ENCODE peak calls at places on chromosomes 5 and 9, in nine cellular contexts. S is GM12865, O is left lung, C is WERI-Rb-1, I is astrocyte of the spinal cord, N is choroid plexus epithelial cell, Y is kidney, G is cardiac muscle cell, X is PC-9. U is an unnamed sample.

GRCh38 chr9:98807070-98807810 is at the start of gene GALNT12:
- DNase-seq in S (no peak), O (no peak), C (peak), I (no peak), N (no peak), Y (peak), G (peak), X (peak), U (peak)

GRCh38 chr5:52007230-52007858 is 624.1 kb downstream of the ISL1 start:
- DNase-seq in S (peak), O (no peak), C (peak), I (peak), N (peak), Y (no peak), G (peak), X (peak), U (peak)

GRCh38 chr9:92964981-92965758 is 17.8 kb downstream of the FGD3 start:
- DNase-seq in S (peak), O (peak), C (no peak), I (no peak), N (no peak), Y (peak), G (no peak), X (no peak), U (no peak)

GRCh38 chr5:68644971-68645370 is 429.4 kb downstream of the PIK3R1 start:
- DNase-seq in S (peak), O (no peak), C (no peak), I (no peak), N (no peak), Y (no peak), G (no peak), X (no peak), U (no peak)

GRCh38 chr5:180868960-180869359 is 7.9 kb upstream of the ZFP62 start:
- DNase-seq in S (peak), O (peak), C (peak), I (peak), N (peak), Y (peak), G (peak), X (peak), U (peak)

GRCh38 chr5:132765311-132766019 is 11.6 kb downstream of the SEPTIN8 start:
- DNase-seq in S (no peak), O (no peak), C (no peak), I (no peak), N (no peak), Y (no peak), G (no peak), X (no peak), U (no peak)

GRCh38 chr9:93965830-93966577 is 10.8 kb upstream of the BARX1 start:
- DNase-seq in S (no peak), O (no peak), C (no peak), I (no peak), N (no peak), Y (no peak), G (no peak), X (peak), U (no peak)

GRCh38 chr5:40939753-40940152 is 30.5 kb downstream of the C7 start:
- DNase-seq in S (no peak), O (no peak), C (no peak), I (no peak), N (no peak), Y (no peak), G (no peak), X (no peak), U (no peak)

GRCh38 chr5:59542841-59543825 is 350.4 kb downstream of the PDE4D start:
- DNase-seq in S (no peak), O (no peak), C (no peak), I (peak), N (peak), Y (peak), G (no peak), X (no peak), U (peak)

GRCh38 chr5:154296525-154297159 is 106.1 kb downstream of the GALNT10 start:
- DNase-seq in S (no peak), O (no peak), C (no peak), I (no peak), N (no peak), Y (no peak), G (no peak), X (peak), U (no peak)

GRCh38 chr9:94672811-94673487 is 33.6 kb upstream of the FBP1 start:
- DNase-seq in S (no peak), O (no peak), C (no peak), I (peak), N (peak), Y (no peak), G (no peak), X (no peak), U (peak)

GRCh38 chr5:72821776-72822175 is 5.3 kb downstream of the TNPO1 start:
- DNase-seq in S (no peak), O (no peak), C (no peak), I (no peak), N (no peak), Y (no peak), G (no peak), X (no peak), U (no peak)

GRCh38 chr9:7439355-7439978 is 360.1 kb downstream of the DMAC1 start:
- DNase-seq in S (no peak), O (no peak), C (no peak), I (peak), N (peak), Y (no peak), G (no peak), X (no peak), U (peak)

GRCh38 chr5:138032028-138032571 is 779 bp downstream of the FAM13B start:
- DNase-seq in S (peak), O (peak), C (no peak), I (no peak), N (peak), Y (peak), G (peak), X (peak), U (peak)

GRCh38 chr5:101728933-101729332 is 567.2 kb downstream of the SLCO4C1 start:
- DNase-seq in S (peak), O (no peak), C (no peak), I (no peak), N (peak), Y (no peak), G (peak), X (no peak), U (no peak)

GRCh38 chr9:114174557-114174875 is 19.2 kb downstream of the COL27A1 start:
- DNase-seq in S (no peak), O (no peak), C (no peak), I (no peak), N (no peak), Y (peak), G (no peak), X (no peak), U (no peak)

GRCh38 chr5:132829742-132830435 is 558 bp downstream of the SHROOM1 start:
- DNase-seq in S (peak), O (peak), C (peak), I (peak), N (peak), Y (peak), G (peak), X (peak), U (peak)

GRCh38 chr5:75963554-75963953 is 119.6 kb upstream of the SV2C start:
- DNase-seq in S (no peak), O (no peak), C (no peak), I (no peak), N (no peak), Y (no peak), G (no peak), X (no peak), U (no peak)

GRCh38 chr5:138468133-138468965 is 3.1 kb downstream of the EGR1 start:
- DNase-seq in S (no peak), O (no peak), C (no peak), I (peak), N (peak), Y (no peak), G (no peak), X (no peak), U (no peak)

GRCh38 chr5:150640311-150641005 is at the start of gene SYNPO:
- DNase-seq in S (no peak), O (peak), C (no peak), I (peak), N (peak), Y (peak), G (no peak), X (peak), U (peak)

GRCh38 chr5:178304761-178305645 is 72.4 kb upstream of the PHYKPL start:
- DNase-seq in S (no peak), O (peak), C (no peak), I (no peak), N (no peak), Y (peak), G (no peak), X (no peak), U (no peak)

GRCh38 chr9:101451498-101451897 is 15.9 kb upstream of the ALDOB start:
- DNase-seq in S (no peak), O (no peak), C (no peak), I (no peak), N (no peak), Y (no peak), G (no peak), X (no peak), U (no peak)

GRCh38 chr5:107266100-107266499 is 404.6 kb downstream of the EFNA5 start:
- DNase-seq in S (no peak), O (no peak), C (no peak), I (no peak), N (no peak), Y (no peak), G (no peak), X (no peak), U (no peak)

GRCh38 chr9:70532753-70533152 is 118.3 kb upstream of the KLF9 start:
- DNase-seq in S (no peak), O (no peak), C (no peak), I (no peak), N (no peak), Y (no peak), G (no peak), X (no peak), U (no peak)

GRCh38 chr5:69217154-69217731 is 17.4 kb upstream of the CDK7 start:
- DNase-seq in S (peak), O (no peak), C (no peak), I (no peak), N (no peak), Y (no peak), G (no peak), X (no peak), U (no peak)

GRCh38 chr9:34233691-34234090 is 54.8 kb downstream of the UBAP1 start:
- DNase-seq in S (no peak), O (no peak), C (peak), I (no peak), N (no peak), Y (no peak), G (no peak), X (no peak), U (no peak)

GRCh38 chr9:81032030-81032572 is 657.2 kb downstream of the TLE1 start:
- DNase-seq in S (peak), O (no peak), C (no peak), I (peak), N (peak), Y (peak), G (no peak), X (no peak), U (peak)

GRCh38 chr5:20248102-20248501 is 260.1 kb upstream of the CDH18 start:
- DNase-seq in S (no peak), O (no peak), C (no peak), I (no peak), N (peak), Y (no peak), G (no peak), X (no peak), U (no peak)

GRCh38 chr5:181053760-181054122 is 13.7 kb downstream of the BTNL9 start:
- DNase-seq in S (peak), O (no peak), C (no peak), I (no peak), N (no peak), Y (no peak), G (no peak), X (no peak), U (no peak)

GRCh38 chr5:127042593-127042992 is 12.2 kb upstream of the MARCHF3 start:
- DNase-seq in S (no peak), O (no peak), C (no peak), I (peak), N (peak), Y (no peak), G (no peak), X (no peak), U (peak)

GRCh38 chr9:137026384-137026783 is 1.7 kb downstream of the ABCA2 start:
- DNase-seq in S (no peak), O (no peak), C (no peak), I (no peak), N (no peak), Y (no peak), G (no peak), X (no peak), U (no peak)

GRCh38 chr9:137027369-137028012 is 546 bp downstream of the ABCA2 start:
- DNase-seq in S (no peak), O (no peak), C (peak), I (no peak), N (no peak), Y (no peak), G (peak), X (peak), U (peak)

GRCh38 chr9:137026828-137027227 is 1.2 kb downstream of the ABCA2 start:
- DNase-seq in S (no peak), O (no peak), C (no peak), I (no peak), N (no peak), Y (no peak), G (no peak), X (no peak), U (no peak)

GRCh38 chr9:137023583-137023991 is 4.5 kb downstream of the ABCA2 start:
- DNase-seq in S (no peak), O (no peak), C (no peak), I (no peak), N (no peak), Y (no peak), G (no peak), X (no peak), U (no peak)

DNA sequence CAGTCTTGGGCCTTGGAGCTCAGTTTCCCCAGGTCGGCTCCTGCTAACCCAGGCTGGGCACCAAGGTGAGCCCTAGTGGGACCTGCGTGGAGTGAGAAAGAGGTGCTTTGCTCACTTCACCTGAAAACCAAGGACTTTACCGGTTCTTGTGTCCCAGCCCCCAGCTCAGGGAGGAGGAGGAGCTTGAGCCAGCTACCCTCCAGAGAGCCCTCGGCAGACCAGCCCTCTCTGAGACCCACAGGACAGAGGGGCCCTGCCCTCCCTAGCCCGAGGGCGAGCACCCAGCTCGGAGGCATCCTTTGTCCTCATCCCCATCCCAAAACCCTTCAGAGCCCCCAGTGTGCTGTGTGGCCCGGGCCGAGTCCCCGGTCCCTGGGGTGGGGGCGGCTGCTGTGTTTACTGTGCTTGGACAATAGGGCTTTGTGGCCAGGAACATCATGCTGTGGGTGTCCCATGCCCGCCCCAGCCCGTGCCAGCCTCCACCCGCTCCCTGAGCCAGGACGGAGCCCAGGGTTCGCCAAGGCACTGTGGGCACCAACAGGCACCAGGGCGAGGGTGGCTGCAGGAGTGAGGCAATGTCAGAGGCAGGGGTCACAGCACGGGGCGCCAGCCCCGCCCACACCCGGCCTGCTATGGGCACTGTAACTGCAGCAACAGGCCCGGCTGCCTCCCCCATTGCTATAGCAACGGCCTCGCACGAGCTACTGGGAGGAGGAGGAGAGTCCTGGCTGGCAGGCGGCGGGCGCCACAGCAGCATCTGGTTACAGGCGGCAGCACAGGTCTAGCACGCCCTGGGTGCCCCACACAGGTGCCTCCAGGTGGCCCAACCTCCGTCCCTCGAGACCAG is 2.7 kb downstream of the ABCA2 start:
- DNase-seq in S (peak), O (no peak), C (no peak), I (no peak), N (no peak), Y (peak), G (no peak), X (peak), U (peak)
- H3K4me3 ChIP-seq in S (no peak), O (no peak), C (no peak), I (no peak), N (no peak), Y (no peak), G (no peak), X (no peak), U (no peak)

GRCh38 chr5:152723482-152723881 is 318.4 kb upstream of the NMUR2 start:
- DNase-seq in S (peak), O (no peak), C (no peak), I (no peak), N (no peak), Y (no peak), G (no peak), X (no peak), U (no peak)
- TF ChIP-seq CTCF in S (peak), O (no peak), C (no peak), I (no peak), N (no peak), Y (no peak), G (no peak), X (no peak), U (no peak)

DNA sequence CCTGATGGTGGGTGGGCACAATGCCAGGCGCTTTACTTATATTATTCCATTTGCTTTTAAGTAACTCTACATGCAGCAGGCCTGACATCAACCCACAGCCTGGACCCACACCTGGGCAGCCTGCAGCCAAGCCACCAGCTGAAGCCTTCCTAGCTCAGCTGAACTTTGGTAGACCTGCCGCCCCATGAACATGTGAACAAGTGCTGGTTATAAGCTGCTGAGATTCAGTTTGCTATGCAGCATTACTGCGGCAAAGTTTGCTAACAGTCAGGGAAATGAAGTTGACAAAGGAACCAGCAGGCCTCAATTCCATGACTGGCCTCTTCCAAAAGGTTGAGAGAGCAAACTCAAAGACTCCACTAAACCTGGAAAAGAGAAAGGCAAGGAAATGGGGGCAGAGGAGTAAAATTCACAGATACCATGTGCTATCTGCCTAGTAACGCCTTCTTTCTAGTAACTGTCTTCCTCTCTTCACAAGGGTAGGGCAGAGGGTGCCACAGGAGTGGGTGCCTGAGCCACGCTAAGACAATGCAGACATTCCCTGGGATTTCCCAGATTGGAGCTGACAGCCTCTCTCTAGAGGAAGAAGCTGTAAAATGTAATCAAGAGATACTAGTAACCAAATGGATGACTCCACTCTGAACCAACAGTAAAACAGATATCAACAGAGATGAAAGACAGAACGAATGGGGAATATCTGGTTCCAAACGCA is 2.9 kb downstream of the BOD1 start:
- DNase-seq in S (no peak), O (no peak), C (no peak), I (no peak), N (no peak), Y (no peak), G (no peak), X (no peak), U (no peak)
- H3K4me3 ChIP-seq in S (no peak), O (no peak), C (no peak), I (no peak), N (no peak), Y (no peak), G (no peak), X (no peak), U (no peak)

DNA sequence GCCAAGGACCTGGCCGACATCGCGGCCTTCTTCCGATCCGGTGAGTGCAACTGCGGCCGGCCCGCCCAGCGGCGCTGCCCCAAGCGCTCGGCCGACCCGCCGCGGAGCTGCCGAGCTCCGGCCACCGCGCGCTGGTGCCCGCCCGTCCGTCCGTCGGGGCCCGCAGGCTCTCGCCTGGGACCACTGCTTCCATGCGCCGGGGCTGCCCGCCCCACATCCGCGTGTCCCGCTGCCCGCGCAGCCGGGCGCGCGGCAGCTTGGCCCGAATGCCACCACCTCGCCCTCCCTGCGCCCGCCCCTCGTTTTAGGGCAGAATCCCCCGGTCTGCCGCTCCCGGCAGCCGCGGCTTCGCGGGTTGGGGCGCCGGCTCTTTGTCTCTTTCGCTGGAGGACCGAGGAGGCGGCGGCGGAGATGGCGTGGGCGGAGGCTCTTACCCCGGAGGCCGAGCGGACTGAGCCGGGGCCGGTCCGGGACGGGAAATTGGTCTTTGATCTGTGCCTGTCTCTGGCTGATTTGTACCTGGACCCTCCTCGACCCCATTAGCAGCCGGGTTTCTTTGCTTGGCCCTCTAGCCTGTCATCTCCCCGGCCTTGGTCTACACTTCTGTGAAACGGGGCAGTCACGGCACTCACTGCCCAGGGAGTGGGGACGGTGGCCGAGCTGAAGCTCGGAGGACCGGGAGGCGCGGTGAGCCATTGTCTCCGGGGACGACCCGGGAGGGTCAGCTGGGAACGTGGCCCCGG is 872 bp downstream of the TRIO start:
- DNase-seq in S (peak), O (peak), C (peak), I (no peak), N (no peak), Y (peak), G (peak), X (peak), U (peak)
- TF ChIP-seq CTCF in S (no peak), O (no peak), C (no peak), I (no peak), N (no peak), Y (no peak), G (no peak), X (no peak), U (no peak)